ENCODE peak calls at places on chromosome 3, in seven cellular contexts. H is OCI-LY7, F is K562, Y is heart left ventricle, C is GM23248, A is cardiac muscle cell, W is A549. J is an unnamed sample. For H3K4me1, the result is how much of the 10 kb centered on the place peaks cover.

GRCh38 chr3:126553284-126553811 is 5.4 kb downstream of the C3orf22 start:
- DNase-seq in H (no peak), F (no peak), Y (no peak), C (no peak), A (no peak), W (no peak), J (no peak)

GRCh38 chr3:27729748-27730611 is 7.9 kb upstream of the EOMES start:
- DNase-seq in H (no peak), F (no peak), Y (no peak), C (peak), A (peak), W (no peak), J (no peak)

GRCh38 chr3:123165163-123165562 is 36.6 kb upstream of the SEC22A start:
- DNase-seq in H (no peak), F (no peak), Y (no peak), C (no peak), A (no peak), W (no peak), J (no peak)

GRCh38 chr3:187960820-187961219 is 193.1 kb upstream of the LPP start:
- DNase-seq in H (no peak), F (no peak), Y (no peak), C (peak), A (no peak), W (no peak), J (no peak)

GRCh38 chr3:177589921-177590336 is 392.6 kb upstream of the TBL1XR1 start:
- DNase-seq in H (no peak), F (no peak), Y (no peak), C (peak), A (no peak), W (peak), J (peak)

GRCh38 chr3:12644297-12644937 is 19.5 kb downstream of the RAF1 start:
- DNase-seq in H (no peak), F (no peak), Y (no peak), C (peak), A (no peak), W (no peak), J (no peak)

GRCh38 chr3:183641875-183642274 is 6.5 kb downstream of the KLHL24 start:
- DNase-seq in H (no peak), F (no peak), Y (no peak), C (no peak), A (no peak), W (no peak), J (no peak)

GRCh38 chr3:131733086-131733841 is 230.5 kb upstream of the MRPL3 start:
- DNase-seq in H (no peak), F (no peak), Y (no peak), C (no peak), A (peak), W (no peak), J (no peak)

GRCh38 chr3:126472277-126473006 is 3.2 kb downstream of the ZXDC start:
- DNase-seq in H (peak), F (peak), Y (no peak), C (peak), A (no peak), W (peak), J (peak)

GRCh38 chr3:4880850-4881249 is 98.4 kb upstream of the BHLHE40 start:
- DNase-seq in H (no peak), F (no peak), Y (no peak), C (peak), A (no peak), W (no peak), J (no peak)

GRCh38 chr3:190531406-190531805 is 17.5 kb downstream of the IL1RAP start:
- DNase-seq in H (no peak), F (no peak), Y (no peak), C (no peak), A (no peak), W (no peak), J (no peak)

GRCh38 chr3:117193390-117193789 is 483.8 kb downstream of the TUSC7 start:
- DNase-seq in H (no peak), F (no peak), Y (no peak), C (peak), A (no peak), W (peak), J (no peak)

GRCh38 chr3:82294609-82295008 is 533.2 kb upstream of the GBE1 start:
- DNase-seq in H (no peak), F (no peak), Y (no peak), C (no peak), A (no peak), W (no peak), J (no peak)

GRCh38 chr3:123489400-123490004 is 40.6 kb upstream of the ADCY5 start:
- DNase-seq in H (peak), F (peak), Y (peak), C (peak), A (peak), W (peak), J (peak)

GRCh38 chr3:177499779-177500423 is 302.6 kb upstream of the TBL1XR1 start:
- DNase-seq in H (no peak), F (no peak), Y (no peak), C (no peak), A (no peak), W (no peak), J (peak)

GRCh38 chr3:132854856-132855535 is 132.8 kb upstream of the NPHP3 start:
- DNase-seq in H (no peak), F (no peak), Y (no peak), C (no peak), A (no peak), W (no peak), J (no peak)

GRCh38 chr3:45881031-45882022 is 5.0 kb upstream of the CCR9 start:
- DNase-seq in H (no peak), F (peak), Y (no peak), C (peak), A (peak), W (no peak), J (no peak)

GRCh38 chr3:49689046-49689886 is at the start of the genes MST1 and RNF123:
- DNase-seq in H (peak), F (peak), Y (peak), C (peak), A (peak), W (peak), J (peak)

GRCh38 chr3:177358968-177359600 is 161.8 kb upstream of the TBL1XR1 start:
- DNase-seq in H (peak), F (peak), Y (peak), C (peak), A (peak), W (peak), J (peak)

GRCh38 chr3:30555968-30556367 is 50.4 kb upstream of the TGFBR2 start:
- DNase-seq in H (no peak), F (no peak), Y (no peak), C (no peak), A (no peak), W (no peak), J (no peak)

GRCh38 chr3:178709047-178709446 is 172.8 kb downstream of the KCNMB2 start:
- DNase-seq in H (no peak), F (no peak), Y (no peak), C (no peak), A (no peak), W (no peak), J (no peak)

GRCh38 chr3:159853506-159853864 is 135.2 kb upstream of the IL12A start:
- DNase-seq in H (no peak), F (no peak), Y (no peak), C (no peak), A (no peak), W (no peak), J (no peak)
- H3K4me1 ChIP-seq in H (under half), F (under half), Y (under half), C (under half), A (half or more), W (half or more), J (under half)

GRCh38 chr3:72569754-72570440 is 278.3 kb downstream of the SHQ1 start:
- DNase-seq in H (no peak), F (no peak), Y (no peak), C (no peak), A (no peak), W (no peak), J (no peak)

GRCh38 chr3:72571052-72571451 is 277.2 kb downstream of the SHQ1 start:
- DNase-seq in H (no peak), F (no peak), Y (no peak), C (no peak), A (no peak), W (no peak), J (no peak)

GRCh38 chr3:72567474-72567873 is 280.8 kb downstream of the SHQ1 start:
- DNase-seq in H (no peak), F (no peak), Y (no peak), C (no peak), A (no peak), W (no peak), J (no peak)

GRCh38 chr3:72565593-72565992 is 282.7 kb downstream of the SHQ1 start:
- DNase-seq in H (no peak), F (no peak), Y (no peak), C (no peak), A (no peak), W (no peak), J (no peak)

DNA sequence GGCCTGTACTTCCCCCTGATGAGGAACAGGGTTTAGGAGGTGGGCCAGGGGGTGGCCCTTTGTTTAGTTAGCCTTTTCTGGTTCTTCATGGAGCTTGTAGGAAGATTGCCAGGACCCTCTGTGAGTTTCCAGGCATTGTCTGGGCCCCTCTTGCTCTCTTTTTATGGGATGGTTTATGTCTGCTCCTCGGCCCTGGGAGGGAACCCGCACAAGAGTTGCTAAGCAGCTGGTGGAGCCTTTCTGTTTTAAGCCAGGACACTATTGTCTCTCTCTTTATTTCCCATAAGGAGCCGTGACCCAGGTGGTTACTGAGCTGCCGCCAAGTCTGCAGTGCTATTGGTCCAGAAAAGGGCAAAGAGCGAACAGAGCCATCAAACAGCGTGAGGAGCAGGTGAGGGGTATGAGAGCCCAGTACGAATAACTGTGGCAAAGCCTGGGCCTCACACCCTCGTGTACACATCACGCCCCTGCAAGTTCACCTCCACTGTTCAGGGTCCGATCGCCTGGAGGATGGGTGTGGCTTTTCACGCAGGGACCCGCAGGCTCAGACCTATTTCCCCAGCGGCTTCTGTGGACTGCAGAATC is 280.2 kb downstream of the SHQ1 start:
- DNase-seq in H (no peak), F (no peak), Y (no peak), C (no peak), A (no peak), W (no peak), J (no peak)
- H3K4me1 ChIP-seq in H (under half), F (under half), Y (under half), C (under half), A (under half), W (under half), J (under half)

GRCh38 chr3:181715601-181716340 is 4.0 kb downstream of the SOX2 start:
- DNase-seq in H (peak), F (no peak), Y (no peak), C (no peak), A (no peak), W (no peak), J (no peak)
- H3K4me1 ChIP-seq in H (under half), F (under half), Y (under half), C (under half), A (under half), W (under half), J (under half)

GRCh38 chr3:42043116-42043796 is 47.9 kb upstream of the TRAK1 start:
- DNase-seq in H (no peak), F (no peak), Y (peak), C (peak), A (peak), W (peak), J (peak)
- H3K4me1 ChIP-seq in H (half or more), F (under half), Y (under half), C (under half), A (under half), W (under half), J (under half)

DNA sequence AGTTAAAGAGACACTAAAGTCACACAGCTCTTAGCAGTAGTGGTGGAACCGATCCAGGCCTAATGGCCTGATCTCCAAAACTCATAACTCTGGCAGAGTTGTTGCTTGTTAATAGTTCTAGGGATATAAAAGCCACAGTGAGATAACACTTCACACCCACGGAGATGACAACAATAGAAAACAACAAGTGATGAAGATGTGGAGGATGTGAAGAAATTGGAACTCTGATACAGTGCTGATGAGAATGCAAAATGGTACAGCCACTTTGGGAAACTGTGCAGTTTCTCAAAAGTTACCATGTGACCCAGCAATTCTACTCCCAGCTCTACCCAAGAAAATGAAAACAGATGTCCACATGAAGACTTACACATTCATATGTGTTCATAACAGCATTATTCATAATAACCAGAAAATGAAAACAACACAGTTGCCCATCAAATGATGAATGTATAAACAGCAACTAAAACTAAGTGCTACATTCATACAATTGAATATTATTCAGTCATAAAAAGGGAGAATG is 3.9 kb downstream of the CMTM7 start:
- DNase-seq in H (no peak), F (no peak), Y (no peak), C (peak), A (no peak), W (no peak), J (no peak)
- H3K4me1 ChIP-seq in H (under half), F (under half), Y (under half), C (under half), A (under half), W (under half), J (under half)

J was measured in body of pancreas.